ENCODE peak calls at places on chromosomes 11 and 22, in five cellular contexts. Z, R, M, N and I are unnamed samples.

GRCh38 chr11:78789365-78789764 is 214.7 kb upstream of the NARS2 start:
- DNase-seq in Z (no peak), R (no peak), M (no peak), N (no peak), I (no peak)

GRCh38 chr11:65822760-65823528 is 10.8 kb upstream of the SNX32 start:
- DNase-seq in Z (no peak), R (no peak), M (no peak), N (no peak), I (no peak)

GRCh38 chr11:77340501-77340900 is 39.0 kb upstream of the GDPD4 start:
- DNase-seq in Z (no peak), R (no peak), M (no peak), N (no peak), I (no peak)

GRCh38 chr11:134643115-134643514 is 231.1 kb upstream of the B3GAT1 start:
- DNase-seq in Z (no peak), R (no peak), M (no peak), N (no peak), I (no peak)

GRCh38 chr11:60867871-60868681 is 734 bp downstream of the ZP1 start:
- DNase-seq in Z (no peak), R (no peak), M (no peak), N (no peak), I (no peak)

GRCh38 chr11:78038697-78039313 is 15.7 kb upstream of the KCTD14 start:
- DNase-seq in Z (no peak), R (no peak), M (no peak), N (no peak), I (no peak)

GRCh38 chr22:28222066-28222465 is 303.0 kb upstream of the PITPNB start:
- DNase-seq in Z (no peak), R (no peak), M (no peak), N (no peak), I (no peak)

GRCh38 chr11:30326114-30326783 is 3.3 kb downstream of the ARL14EP start:
- DNase-seq in Z (no peak), R (peak), M (no peak), N (no peak), I (no peak)

GRCh38 chr11:117930668-117931330 is 1.6 kb upstream of the TMPRSS13 start:
- DNase-seq in Z (no peak), R (no peak), M (no peak), N (no peak), I (no peak)

GRCh38 chr11:8698379-8698851 is 15.8 kb downstream of the RPL27A start:
- DNase-seq in Z (no peak), R (no peak), M (no peak), N (no peak), I (no peak)

GRCh38 chr22:26615830-26616435 is 1.9 kb downstream of the CRYBB1 start:
- DNase-seq in Z (no peak), R (no peak), M (no peak), N (no peak), I (no peak)

GRCh38 chr11:128776088-128776433 is 82.2 kb downstream of the FLI1 start:
- DNase-seq in Z (no peak), R (no peak), M (no peak), N (no peak), I (no peak)

GRCh38 chr22:46537221-46537945 is at the start of gene CELSR1:
- DNase-seq in Z (peak), R (no peak), M (peak), N (peak), I (peak)

GRCh38 chr11:27722117-27722844 is 22.0 kb upstream of the BDNF start:
- DNase-seq in Z (peak), R (peak), M (no peak), N (peak), I (peak)

GRCh38 chr22:26556904-26557303 is 33.0 kb downstream of the TPST2 start:
- DNase-seq in Z (no peak), R (no peak), M (no peak), N (no peak), I (no peak)

GRCh38 chr11:85028329-85029101 is 598.6 kb downstream of the DLG2 start:
- DNase-seq in Z (no peak), R (no peak), M (no peak), N (no peak), I (peak)

GRCh38 chr22:24584871-24585411 is 7.9 kb downstream of the LRRC75B start:
- DNase-seq in Z (no peak), R (no peak), M (no peak), N (peak), I (no peak)

GRCh38 chr22:44057411-44057987 is 33.4 kb downstream of the PARVB start:
- DNase-seq in Z (no peak), R (no peak), M (no peak), N (no peak), I (no peak)

GRCh38 chr11:47924184-47924671 is 56.1 kb upstream of the PTPRJ start:
- DNase-seq in Z (no peak), R (peak), M (peak), N (no peak), I (no peak)

GRCh38 chr11:2693851-2694261 is 5.9 kb downstream of the KCNQ1OT1 start:
- DNase-seq in Z (no peak), R (no peak), M (peak), N (no peak), I (peak)

GRCh38 chr11:1546536-1547466 is 25.3 kb downstream of the DUSP8 start:
- DNase-seq in Z (peak), R (peak), M (no peak), N (peak), I (peak)

GRCh38 chr22:27987557-27987956 is 68.5 kb upstream of the PITPNB start:
- DNase-seq in Z (no peak), R (peak), M (no peak), N (no peak), I (peak)

GRCh38 chr11:79546366-79546765 is 105.5 kb upstream of the TENM4 start:
- DNase-seq in Z (no peak), R (no peak), M (no peak), N (no peak), I (no peak)

GRCh38 chr11:74682731-74683278 is 48.4 kb downstream of the CHRDL2 start:
- DNase-seq in Z (no peak), R (no peak), M (no peak), N (no peak), I (no peak)

GRCh38 chr11:74684661-74685060 is 46.6 kb downstream of the CHRDL2 start:
- DNase-seq in Z (no peak), R (no peak), M (no peak), N (no peak), I (no peak)

GRCh38 chr11:74683941-74684481 is 47.2 kb downstream of the CHRDL2 start:
- DNase-seq in Z (no peak), R (no peak), M (no peak), N (peak), I (no peak)

GRCh38 chr11:74681686-74682651 is 49.3 kb downstream of the CHRDL2 start:
- DNase-seq in Z (no peak), R (no peak), M (no peak), N (no peak), I (peak)

GRCh38 chr11:74683279-74683871 is 47.9 kb downstream of the CHRDL2 start:
- DNase-seq in Z (peak), R (no peak), M (peak), N (peak), I (no peak)
- H2BK12ac ChIP-seq in Z (no peak), R (no peak), M (no peak), N (peak), I (no peak)

DNA sequence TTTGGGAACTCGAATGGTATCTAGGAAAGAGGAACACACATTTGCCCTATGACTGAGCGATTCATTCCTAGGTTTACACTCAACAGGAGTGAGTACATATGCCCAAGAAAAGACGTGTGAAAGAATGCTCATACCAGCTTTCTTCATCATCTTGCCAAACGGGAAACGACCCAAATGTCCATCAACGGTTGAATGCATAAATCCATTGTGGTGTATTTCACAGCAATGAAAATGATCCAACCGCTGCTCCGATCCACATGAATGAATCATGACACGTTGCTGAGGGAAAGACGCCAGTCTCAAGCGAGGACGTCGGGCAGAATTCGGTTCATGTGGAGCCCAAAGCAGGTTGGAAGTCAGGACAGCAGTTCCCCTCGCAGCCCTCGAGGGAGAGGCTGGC is 71.5 kb downstream of the CYTH4 start:
- DNase-seq in Z (no peak), R (no peak), M (peak), N (no peak), I (no peak)
- H2BK12ac ChIP-seq in Z (no peak), R (no peak), M (no peak), N (no peak), I (no peak)

DNA sequence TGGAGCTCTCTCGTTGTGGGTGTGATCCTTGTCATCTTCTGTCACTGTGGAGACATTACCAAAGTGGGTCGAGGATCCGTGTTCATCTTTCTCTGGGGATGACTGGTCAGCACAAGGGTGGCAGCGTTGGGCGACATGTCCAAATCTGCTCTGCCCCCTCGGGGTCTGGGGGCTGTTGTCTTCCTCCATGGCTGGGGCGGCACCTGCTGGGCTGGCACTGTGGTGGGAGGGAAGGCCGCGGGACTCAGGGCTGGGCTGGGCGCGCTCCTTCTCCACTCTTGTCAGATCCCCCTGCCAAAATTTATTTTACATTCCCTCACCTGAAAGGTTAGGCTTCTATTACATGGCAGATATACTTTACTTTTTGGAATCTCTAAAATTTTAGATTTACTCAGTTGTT is 96.4 kb downstream of the UVRAG start:
- DNase-seq in Z (no peak), R (no peak), M (no peak), N (no peak), I (no peak)
- H2BK12ac ChIP-seq in Z (no peak), R (no peak), M (no peak), N (no peak), I (no peak)

GRCh38 chr11:108906826-108907225 is 242.0 kb downstream of the DDX10 start:
- DNase-seq in Z (no peak), R (no peak), M (no peak), N (no peak), I (no peak)
- H2BK12ac ChIP-seq in Z (no peak), R (no peak), M (no peak), N (no peak), I (no peak)

DNA sequence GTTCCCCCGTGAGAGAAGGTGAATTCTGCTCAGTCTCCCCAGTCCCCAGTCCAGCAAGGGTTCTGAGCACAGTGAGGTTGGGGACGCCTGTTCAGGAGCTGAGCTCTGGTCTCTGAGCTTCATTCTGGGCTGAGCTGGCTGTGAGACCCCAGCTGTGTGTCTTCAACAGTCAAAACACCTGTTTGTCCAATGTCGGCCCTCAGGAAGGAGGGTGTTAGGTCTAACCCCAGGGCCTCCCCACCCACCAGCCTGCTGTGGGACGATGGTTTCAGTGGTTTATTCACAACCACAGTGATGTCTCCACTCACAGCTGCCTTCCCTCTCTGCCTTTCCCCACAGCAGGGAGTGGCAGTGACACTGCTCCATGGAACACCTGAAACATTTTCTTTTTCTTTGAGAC is 1282.9 kb downstream of the TBC1D22A start:
- DNase-seq in Z (no peak), R (no peak), M (no peak), N (no peak), I (no peak)
- H2BK12ac ChIP-seq in Z (no peak), R (no peak), M (no peak), N (peak), I (no peak)